ENCODE peak calls at places on chromosomes 16 and 17, in four cellular contexts. One of them, this sample, is unnamed.

GRCh38 chr17:80503921-80504320 is 27.5 kb upstream of the NPTX1 start:
- DNase-seq in kidney glomerular epithelial cell: no peak
- DNase-seq in NCI-H1105: no peak
- DNase-seq in stimulated activated CD8-positive, alpha-beta memory T cell treated with anti-CD3 and anti-CD28 coated beads, Interleukin-15, amount 100 ng/mL, for 24 hours: no peak
- DNase-seq in this sample: no peak

GRCh38 chr16:89918453-89919347 is at the start of gene MC1R:
- DNase-seq in NCI-H1105: peak
- DNase-seq in stimulated activated CD8-positive, alpha-beta memory T cell treated with anti-CD3 and anti-CD28 coated beads, Interleukin-15, amount 100 ng/mL, for 24 hours: no peak
- DNase-seq in kidney glomerular epithelial cell: no peak
- DNase-seq in this sample: no peak

GRCh38 chr17:81329927-81330883 is 35.1 kb upstream of the SLC38A10 start:
- DNase-seq in NCI-H1105: no peak
- DNase-seq in stimulated activated CD8-positive, alpha-beta memory T cell treated with anti-CD3 and anti-CD28 coated beads, Interleukin-15, amount 100 ng/mL, for 24 hours: no peak
- DNase-seq in kidney glomerular epithelial cell: no peak
- DNase-seq in this sample: no peak

GRCh38 chr17:31391496-31391949 is at the start of gene RAB11FIP4:
- DNase-seq in NCI-H1105: peak
- DNase-seq in stimulated activated CD8-positive, alpha-beta memory T cell treated with anti-CD3 and anti-CD28 coated beads, Interleukin-15, amount 100 ng/mL, for 24 hours: no peak
- DNase-seq in kidney glomerular epithelial cell: no peak
- DNase-seq in this sample: no peak

GRCh38 chr16:89805136-89805905 is 11.1 kb downstream of the FANCA start:
- DNase-seq in NCI-H1105: no peak
- DNase-seq in kidney glomerular epithelial cell: no peak
- DNase-seq in stimulated activated CD8-positive, alpha-beta memory T cell treated with anti-CD3 and anti-CD28 coated beads, Interleukin-15, amount 100 ng/mL, for 24 hours: no peak
- DNase-seq in this sample: peak

GRCh38 chr17:29645516-29646051 is 22.9 kb upstream of the CORO6 start:
- DNase-seq in NCI-H1105: no peak
- DNase-seq in kidney glomerular epithelial cell: no peak
- DNase-seq in stimulated activated CD8-positive, alpha-beta memory T cell treated with anti-CD3 and anti-CD28 coated beads, Interleukin-15, amount 100 ng/mL, for 24 hours: no peak
- DNase-seq in this sample: peak

GRCh38 chr17:80523054-80523744 is 21.4 kb upstream of the RPTOR start:
- DNase-seq in stimulated activated CD8-positive, alpha-beta memory T cell treated with anti-CD3 and anti-CD28 coated beads, Interleukin-15, amount 100 ng/mL, for 24 hours: no peak
- DNase-seq in NCI-H1105: no peak
- DNase-seq in kidney glomerular epithelial cell: no peak
- DNase-seq in this sample: no peak

GRCh38 chr17:62823111-62823895 is 15.2 kb upstream of the MARCHF10 start:
- DNase-seq in kidney glomerular epithelial cell: peak
- DNase-seq in stimulated activated CD8-positive, alpha-beta memory T cell treated with anti-CD3 and anti-CD28 coated beads, Interleukin-15, amount 100 ng/mL, for 24 hours: no peak
- DNase-seq in NCI-H1105: no peak
- DNase-seq in this sample: no peak

GRCh38 chr17:72240333-72240732 is 119.5 kb downstream of the SOX9 start:
- DNase-seq in stimulated activated CD8-positive, alpha-beta memory T cell treated with anti-CD3 and anti-CD28 coated beads, Interleukin-15, amount 100 ng/mL, for 24 hours: no peak
- DNase-seq in NCI-H1105: no peak
- DNase-seq in kidney glomerular epithelial cell: no peak
- DNase-seq in this sample: no peak